ENCODE peak calls at places on chromosomes 11 and 22, in five cellular contexts. One of them, this sample, is unnamed.

GRCh38 chr11:75867778-75868374 is 52.9 kb downstream of the UVRAG start:
- DNase-seq in aorta: no peak
- DNase-seq in dorsolateral prefrontal cortex: no peak
- DNase-seq in ovary: no peak
- DNase-seq in heart right ventricle: no peak
- DNase-seq in this sample: no peak

GRCh38 chr11:10878408-10879214 is 20.8 kb upstream of the ZBED5 start:
- DNase-seq in heart right ventricle: no peak
- DNase-seq in aorta: no peak
- DNase-seq in ovary: no peak
- DNase-seq in dorsolateral prefrontal cortex: no peak
- DNase-seq in this sample: no peak

GRCh38 chr11:103358251-103358650 is 249.0 kb downstream of the DYNC2H1 start:
- DNase-seq in heart right ventricle: no peak
- DNase-seq in aorta: no peak
- DNase-seq in ovary: no peak
- DNase-seq in dorsolateral prefrontal cortex: no peak
- DNase-seq in this sample: no peak

GRCh38 chr11:38302564-38302963 is 1704.5 kb upstream of the RAG2 start:
- DNase-seq in heart right ventricle: no peak
- DNase-seq in dorsolateral prefrontal cortex: no peak
- DNase-seq in ovary: no peak
- DNase-seq in aorta: no peak
- DNase-seq in this sample: no peak

GRCh38 chr22:45638834-45639746 is 32.5 kb upstream of the ATXN10 start:
- DNase-seq in aorta: peak
- DNase-seq in heart right ventricle: peak
- DNase-seq in ovary: no peak
- DNase-seq in dorsolateral prefrontal cortex: no peak
- DNase-seq in this sample: peak

GRCh38 chr11:126115820-126116319 is 53.2 kb upstream of the CDON start:
- DNase-seq in dorsolateral prefrontal cortex: no peak
- DNase-seq in aorta: peak
- DNase-seq in heart right ventricle: peak
- DNase-seq in ovary: peak
- DNase-seq in this sample: peak

GRCh38 chr11:34308821-34309585 is 48.8 kb downstream of the ABTB2 start:
- DNase-seq in dorsolateral prefrontal cortex: no peak
- DNase-seq in heart right ventricle: no peak
- DNase-seq in ovary: no peak
- DNase-seq in aorta: no peak
- DNase-seq in this sample: no peak

GRCh38 chr22:37679670-37680069 is 4.2 kb downstream of the LGALS1 start:
- DNase-seq in aorta: no peak
- DNase-seq in dorsolateral prefrontal cortex: no peak
- DNase-seq in ovary: no peak
- DNase-seq in heart right ventricle: no peak
- DNase-seq in this sample: no peak

GRCh38 chr11:12540075-12540685 is 134.0 kb upstream of the TEAD1 start:
- DNase-seq in aorta: no peak
- DNase-seq in heart right ventricle: no peak
- DNase-seq in ovary: no peak
- DNase-seq in dorsolateral prefrontal cortex: no peak
- DNase-seq in this sample: no peak

GRCh38 chr11:116578971-116579687 is 193.7 kb downstream of the BUD13 start:
- DNase-seq in aorta: no peak
- DNase-seq in dorsolateral prefrontal cortex: no peak
- DNase-seq in heart right ventricle: peak
- DNase-seq in ovary: peak
- DNase-seq in this sample: no peak

GRCh38 chr22:43996981-43997265 is 27.2 kb upstream of the PARVB start:
- DNase-seq in dorsolateral prefrontal cortex: no peak
- DNase-seq in heart right ventricle: no peak
- DNase-seq in aorta: no peak
- DNase-seq in ovary: no peak
- DNase-seq in this sample: no peak

GRCh38 chr22:48856308-48856615 is 971.4 kb downstream of the BRD1 start:
- DNase-seq in ovary: no peak
- DNase-seq in aorta: no peak
- DNase-seq in dorsolateral prefrontal cortex: no peak
- DNase-seq in heart right ventricle: no peak
- DNase-seq in this sample: no peak

GRCh38 chr22:44057411-44057987 is 33.4 kb downstream of the PARVB start:
- DNase-seq in aorta: no peak
- DNase-seq in ovary: peak
- DNase-seq in heart right ventricle: peak
- DNase-seq in dorsolateral prefrontal cortex: no peak
- DNase-seq in this sample: peak

GRCh38 chr11:121930004-121930965 is 185.7 kb downstream of the BLID start:
- DNase-seq in heart right ventricle: no peak
- DNase-seq in ovary: no peak
- DNase-seq in aorta: no peak
- DNase-seq in dorsolateral prefrontal cortex: no peak
- DNase-seq in this sample: no peak

GRCh38 chr11:123775274-123775673 is 21.0 kb upstream of the OR6X1 start:
- DNase-seq in aorta: no peak
- DNase-seq in heart right ventricle: no peak
- DNase-seq in dorsolateral prefrontal cortex: no peak
- DNase-seq in ovary: no peak
- DNase-seq in this sample: no peak

GRCh38 chr11:118224512-118225180 is at the start of gene JAML:
- DNase-seq in heart right ventricle: no peak
- DNase-seq in dorsolateral prefrontal cortex: no peak
- DNase-seq in ovary: no peak
- DNase-seq in aorta: no peak
- DNase-seq in this sample: no peak

GRCh38 chr11:4865855-4866254 is 15.8 kb upstream of the OR51T1 start:
- DNase-seq in ovary: no peak
- DNase-seq in aorta: no peak
- DNase-seq in heart right ventricle: no peak
- DNase-seq in dorsolateral prefrontal cortex: no peak
- DNase-seq in this sample: no peak

GRCh38 chr11:59069082-59069481 is 17.0 kb upstream of the GLYATL1B start:
- DNase-seq in dorsolateral prefrontal cortex: no peak
- DNase-seq in aorta: no peak
- DNase-seq in ovary: no peak
- DNase-seq in heart right ventricle: no peak
- DNase-seq in this sample: no peak

GRCh38 chr11:126742582-126742981 is 258.0 kb downstream of the KIRREL3 start:
- DNase-seq in aorta: no peak
- DNase-seq in dorsolateral prefrontal cortex: no peak
- DNase-seq in heart right ventricle: no peak
- DNase-seq in ovary: no peak
- DNase-seq in this sample: no peak

GRCh38 chr11:77108436-77108835 is 5.8 kb downstream of the OMP start:
- DNase-seq in ovary: no peak
- DNase-seq in dorsolateral prefrontal cortex: no peak
- DNase-seq in heart right ventricle: no peak
- DNase-seq in aorta: no peak
- DNase-seq in this sample: no peak

GRCh38 chr22:18031670-18032454 is 7.5 kb upstream of the MICAL3 start:
- DNase-seq in heart right ventricle: no peak
- DNase-seq in ovary: no peak
- DNase-seq in aorta: peak
- DNase-seq in dorsolateral prefrontal cortex: no peak
- DNase-seq in this sample: peak

GRCh38 chr22:44914026-44914721 is 95.6 kb downstream of the PHF21B start:
- DNase-seq in aorta: no peak
- DNase-seq in ovary: peak
- DNase-seq in dorsolateral prefrontal cortex: no peak
- DNase-seq in heart right ventricle: no peak
- DNase-seq in this sample: no peak

GRCh38 chr22:44450503-44450902 is 47.5 kb downstream of the RTL6 start:
- DNase-seq in dorsolateral prefrontal cortex: no peak
- DNase-seq in ovary: no peak
- DNase-seq in aorta: no peak
- DNase-seq in heart right ventricle: no peak
- DNase-seq in this sample: no peak

DNA sequence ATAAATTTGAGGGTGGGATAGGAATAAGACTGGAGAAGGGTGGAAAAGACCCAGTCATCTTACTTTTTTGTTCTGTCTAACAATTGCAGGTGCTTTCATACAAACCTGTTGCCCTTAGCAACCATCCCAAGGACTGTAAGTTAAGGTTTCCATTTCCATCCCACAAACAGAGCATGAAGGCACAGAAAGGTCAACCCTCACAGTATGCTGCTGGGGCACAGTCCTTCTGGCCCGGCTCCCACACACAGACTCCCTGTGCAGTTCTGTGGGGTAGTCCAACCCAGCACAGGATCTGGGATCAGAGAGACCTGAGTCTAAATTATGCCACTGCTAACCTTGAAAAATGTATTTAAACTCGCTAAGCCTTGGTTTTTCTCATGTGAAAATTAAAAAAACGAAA is 38.4 kb upstream of the ETS1 start:
- DNase-seq in dorsolateral prefrontal cortex: no peak
- DNase-seq in heart right ventricle: no peak
- DNase-seq in aorta: no peak
- DNase-seq in ovary: no peak
- DNase-seq in this sample: no peak
- H3K27ac ChIP-seq in dorsolateral prefrontal cortex: no peak
- H3K27ac ChIP-seq in heart right ventricle: no peak
- H3K27ac ChIP-seq in aorta: no peak
- H3K27ac ChIP-seq in ovary: no peak
- H3K27ac ChIP-seq in this sample: no peak

GRCh38 chr22:42623756-42624446 is 9.2 kb upstream of the POLDIP3 start:
- DNase-seq in heart right ventricle: no peak
- DNase-seq in dorsolateral prefrontal cortex: no peak
- DNase-seq in ovary: no peak
- DNase-seq in aorta: no peak
- DNase-seq in this sample: peak
- H3K27ac ChIP-seq in heart right ventricle: peak
- H3K27ac ChIP-seq in dorsolateral prefrontal cortex: no peak
- H3K27ac ChIP-seq in ovary: no peak
- H3K27ac ChIP-seq in aorta: no peak
- H3K27ac ChIP-seq in this sample: peak

GRCh38 chr11:96001037-96001436 is 77.1 kb upstream of the MTMR2 start:
- DNase-seq in ovary: peak
- DNase-seq in aorta: peak
- DNase-seq in dorsolateral prefrontal cortex: peak
- DNase-seq in heart right ventricle: peak
- DNase-seq in this sample: peak
- H3K27ac ChIP-seq in ovary: peak
- H3K27ac ChIP-seq in aorta: peak
- H3K27ac ChIP-seq in dorsolateral prefrontal cortex: peak
- H3K27ac ChIP-seq in heart right ventricle: peak
- H3K27ac ChIP-seq in this sample: peak

DNA sequence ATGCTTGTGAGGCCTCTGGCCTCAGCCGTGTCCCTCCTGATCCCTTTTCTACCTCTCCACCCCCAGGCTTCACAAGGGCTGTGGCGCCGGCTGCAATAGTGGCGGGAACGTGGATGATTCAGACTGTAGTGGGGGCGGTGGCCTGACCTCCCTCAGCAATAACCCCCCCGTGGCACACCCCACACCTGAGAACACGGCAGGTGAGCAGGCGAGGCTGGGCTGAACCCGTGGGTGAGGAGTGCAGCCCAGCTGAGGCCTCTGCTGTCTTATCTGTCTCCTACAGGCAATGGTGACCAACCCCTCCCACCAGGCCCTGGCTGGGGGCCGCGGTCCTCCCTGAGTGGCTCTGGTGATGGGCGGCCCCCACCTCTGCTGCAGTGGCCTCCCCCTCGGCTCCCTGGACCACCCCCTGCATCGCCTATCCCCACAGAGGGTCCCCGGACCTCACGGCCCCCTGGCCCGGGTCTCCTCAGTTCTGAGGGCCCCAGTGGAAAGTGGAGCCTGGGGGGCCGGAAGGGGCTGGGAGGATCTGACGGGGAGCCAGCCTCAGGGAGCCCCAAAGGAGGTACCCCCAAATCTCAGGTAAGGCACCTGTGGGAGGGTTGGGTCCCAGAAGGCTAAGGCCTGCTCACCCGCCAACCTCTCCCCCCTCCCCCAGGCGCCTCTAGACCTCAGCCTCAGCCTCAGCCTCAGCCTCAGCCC is 1.6 kb upstream of the SIPA1 start:
- DNase-seq in aorta: no peak
- DNase-seq in dorsolateral prefrontal cortex: no peak
- DNase-seq in heart right ventricle: no peak
- DNase-seq in ovary: no peak
- DNase-seq in this sample: no peak
- H3K27ac ChIP-seq in aorta: no peak
- H3K27ac ChIP-seq in dorsolateral prefrontal cortex: no peak
- H3K27ac ChIP-seq in heart right ventricle: no peak
- H3K27ac ChIP-seq in ovary: no peak
- H3K27ac ChIP-seq in this sample: no peak

GRCh38 chr11:87022254-87022653 is 15.5 kb upstream of the TMEM135 start:
- DNase-seq in aorta: no peak
- DNase-seq in dorsolateral prefrontal cortex: no peak
- DNase-seq in ovary: no peak
- DNase-seq in heart right ventricle: no peak
- DNase-seq in this sample: no peak
- H3K27ac ChIP-seq in aorta: no peak
- H3K27ac ChIP-seq in dorsolateral prefrontal cortex: no peak
- H3K27ac ChIP-seq in ovary: no peak
- H3K27ac ChIP-seq in heart right ventricle: no peak
- H3K27ac ChIP-seq in this sample: no peak

This sample was measured in psoas muscle.